ENCODE peak calls at places on chromosomes 13 and 19, in eight cellular contexts. T is lower lobe of right lung, Y is fibroblast of lung, M is AG04450, Z is tibial artery, W is WERI-Rb-1, K is GM12864, Q is cardiac fibroblast. I is an unnamed sample.

GRCh38 chr13:54078271-54078670 is 1049.7 kb downstream of the OLFM4 start:
- DNase-seq in T (no peak), Y (no peak), M (no peak), Z (no peak), W (no peak), K (no peak), Q (no peak), I (no peak)

GRCh38 chr13:57877596-57877995 is 246.1 kb downstream of the PCDH17 start:
- DNase-seq in T (no peak), Y (no peak), M (no peak), Z (no peak), W (no peak), K (no peak), Q (no peak), I (no peak)

GRCh38 chr19:35975608-35976214 is 19.3 kb upstream of the SDHAF1 start:
- DNase-seq in T (no peak), Y (peak; percentile 21), M (no peak), Z (no peak), W (no peak), K (no peak), Q (no peak), I (peak; percentile 9)

GRCh38 chr13:39963612-39964011 is 308.1 kb downstream of the COG6 start:
- DNase-seq in T (no peak), Y (no peak), M (no peak), Z (no peak), W (no peak), K (no peak), Q (no peak), I (no peak)

GRCh38 chr19:5259750-5260149 is 80.9 kb downstream of the PTPRS start:
- DNase-seq in T (no peak), Y (no peak), M (no peak), Z (no peak), W (no peak), K (no peak), Q (no peak), I (no peak)

GRCh38 chr13:83877901-83878300 is 4.4 kb downstream of the SLITRK1 start:
- DNase-seq in T (no peak), Y (no peak), M (no peak), Z (no peak), W (peak; percentile 77), K (no peak), Q (no peak), I (no peak)

GRCh38 chr13:101307181-101307701 is 109.1 kb downstream of the NALCN start:
- DNase-seq in T (no peak), Y (peak; percentile 61), M (peak; percentile 49), Z (no peak), W (no peak), K (no peak), Q (peak; percentile 52), I (peak; percentile 93)

GRCh38 chr19:52172347-52172746 is 926 bp upstream of the ZNF836 start:
- DNase-seq in T (no peak), Y (no peak), M (no peak), Z (no peak), W (no peak), K (no peak), Q (no peak), I (no peak)

GRCh38 chr13:23959231-23959862 is 62.0 kb upstream of the C1QTNF9B start:
- DNase-seq in T (no peak), Y (no peak), M (no peak), Z (no peak), W (no peak), K (no peak), Q (peak; percentile 31), I (peak; percentile 46)

GRCh38 chr13:66899955-66900354 is 330.2 kb downstream of the PCDH9 start:
- DNase-seq in T (no peak), Y (no peak), M (no peak), Z (no peak), W (no peak), K (no peak), Q (peak; percentile 13), I (no peak)

GRCh38 chr13:75685239-75685697 is 49.1 kb downstream of the LMO7 start:
- DNase-seq in T (no peak), Y (peak; percentile 81), M (peak; percentile 72), Z (no peak), W (no peak), K (no peak), Q (peak; percentile 76), I (peak; percentile 83)

GRCh38 chr13:92843549-92843948 is 383.1 kb upstream of the GPC6 start:
- DNase-seq in T (no peak), Y (peak; percentile 88), M (peak; percentile 4), Z (no peak), W (no peak), K (no peak), Q (peak; percentile 73), I (peak; percentile 71)

GRCh38 chr19:43467730-43468129 is 2.3 kb upstream of the LYPD3 start:
- DNase-seq in T (no peak), Y (peak; percentile 74), M (no peak), Z (no peak), W (no peak), K (no peak), Q (peak; percentile 46), I (peak; percentile 19)

GRCh38 chr19:52665047-52665446 is 26.9 kb upstream of the ZNF83 start:
- DNase-seq in T (no peak), Y (no peak), M (no peak), Z (no peak), W (peak; percentile 60), K (no peak), Q (no peak), I (no peak)

GRCh38 chr19:55041627-55042343 is 3.7 kb upstream of the GP6 start:
- DNase-seq in T (no peak), Y (no peak), M (no peak), Z (no peak), W (no peak), K (no peak), Q (no peak), I (no peak)

GRCh38 chr19:47427241-47428176 is 8.2 kb upstream of the MEIS3 start:
- DNase-seq in T (peak; percentile 69), Y (peak; percentile 36), M (no peak), Z (no peak), W (peak; percentile 87), K (no peak), Q (peak; percentile 58), I (peak; percentile 33)

GRCh38 chr13:99465454-99465853 is 35.8 kb upstream of the TM9SF2 start:
- DNase-seq in T (no peak), Y (no peak), M (no peak), Z (no peak), W (peak; percentile 46), K (no peak), Q (no peak), I (no peak)

GRCh38 chr19:1748703-1749341 is 4.5 kb upstream of the ONECUT3 start:
- DNase-seq in T (no peak), Y (no peak), M (no peak), Z (no peak), W (no peak), K (no peak), Q (no peak), I (no peak)
- H3K4me3 ChIP-seq in T (no peak overlapping the region), Y (no peak overlapping the region), M (no peak overlapping the region), Z (no peak overlapping the region), W (no peak overlapping the region), K (no peak overlapping the region), Q (no peak overlapping the region), I (no peak overlapping the region)

DNA sequence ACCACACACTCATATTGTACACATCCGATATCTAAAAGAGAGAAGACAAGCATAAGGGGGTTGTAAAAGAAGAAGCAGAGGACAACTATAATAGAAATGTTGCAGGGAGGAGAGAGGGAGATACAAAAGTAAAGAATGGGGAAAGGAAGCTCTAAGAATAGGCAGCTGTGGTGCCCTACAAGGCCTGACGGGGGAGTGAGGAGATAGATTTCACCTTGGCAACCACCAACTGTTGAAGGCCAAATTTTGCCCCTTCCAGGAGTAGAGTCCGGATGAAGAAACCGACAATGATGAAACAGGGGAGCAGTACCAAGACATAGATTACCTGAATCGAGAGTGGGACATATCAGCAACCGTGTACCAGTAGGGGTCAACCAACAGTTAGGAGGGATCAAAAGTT is 15.9 kb downstream of the SLC6A16 start:
- DNase-seq in T (no peak), Y (no peak), M (no peak), Z (no peak), W (no peak), K (no peak), Q (no peak), I (no peak)
- TF ChIP-seq CTCF in T (no peak), Y (no peak), M (no peak), Z (no peak), W (no peak), K (no peak), Q (no peak), I (no peak)

GRCh38 chr19:3879656-3880055 is 829 bp upstream of the ATCAY start:
- DNase-seq in T (no peak), Y (no peak), M (no peak), Z (no peak), W (no peak), K (no peak), Q (no peak), I (no peak)

GRCh38 chr19:3882041-3882384 is 1.5 kb downstream of the ATCAY start:
- DNase-seq in T (no peak), Y (no peak), M (no peak), Z (no peak), W (no peak), K (no peak), Q (no peak), I (no peak)

GRCh38 chr19:3880471-3881271 is at the start of gene ATCAY:
- DNase-seq in T (no peak), Y (no peak), M (no peak), Z (no peak), W (peak; percentile 91), K (no peak), Q (no peak), I (no peak)

DNA sequence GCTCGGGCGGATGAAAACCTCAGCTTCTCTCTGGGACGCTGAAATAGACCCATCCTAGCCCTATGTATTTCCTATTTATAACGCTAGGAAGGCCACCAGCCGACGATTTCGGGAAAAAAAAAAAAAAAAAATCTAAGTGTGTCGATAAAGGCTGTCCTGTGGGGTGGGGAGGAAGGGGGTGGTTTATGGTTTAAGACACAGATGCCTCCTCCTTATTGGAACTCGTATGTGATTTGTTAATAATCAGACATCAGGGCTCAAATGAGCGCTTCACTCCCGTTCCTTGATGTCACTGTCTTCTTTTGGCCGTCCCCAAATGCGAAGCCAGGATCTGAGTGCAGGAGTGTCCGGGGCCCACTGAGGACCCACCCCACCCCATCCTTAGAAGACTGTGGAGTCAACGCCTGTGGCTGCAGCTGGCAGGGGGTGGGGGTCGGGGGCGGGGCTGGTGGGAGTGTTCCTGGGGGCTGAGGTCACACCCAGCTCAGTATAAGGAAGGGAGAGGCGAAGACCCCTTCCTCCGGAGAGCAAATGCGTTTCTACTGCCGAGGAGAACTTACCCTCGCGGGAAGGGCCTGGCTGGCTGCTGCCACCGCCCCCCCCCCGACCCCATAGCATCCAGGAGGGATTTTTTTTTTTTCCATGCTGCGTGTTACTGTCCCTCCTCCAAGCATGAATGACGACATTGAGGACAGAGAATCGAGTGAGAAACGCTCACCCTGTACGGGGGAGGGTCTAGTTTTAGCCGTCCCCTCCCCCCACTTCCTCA is 971 bp downstream of the ATCAY start:
- DNase-seq in T (no peak), Y (no peak), M (no peak), Z (no peak), W (peak; percentile 41), K (no peak), Q (no peak), I (no peak)
- H3K4me3 ChIP-seq in T (no peak overlapping the region), Y (no peak overlapping the region), M (no peak overlapping the region), Z (no peak overlapping the region), W (peak overlapping the region; percentile 72), K (no peak overlapping the region), Q (no peak overlapping the region), I (no peak overlapping the region)

DNA sequence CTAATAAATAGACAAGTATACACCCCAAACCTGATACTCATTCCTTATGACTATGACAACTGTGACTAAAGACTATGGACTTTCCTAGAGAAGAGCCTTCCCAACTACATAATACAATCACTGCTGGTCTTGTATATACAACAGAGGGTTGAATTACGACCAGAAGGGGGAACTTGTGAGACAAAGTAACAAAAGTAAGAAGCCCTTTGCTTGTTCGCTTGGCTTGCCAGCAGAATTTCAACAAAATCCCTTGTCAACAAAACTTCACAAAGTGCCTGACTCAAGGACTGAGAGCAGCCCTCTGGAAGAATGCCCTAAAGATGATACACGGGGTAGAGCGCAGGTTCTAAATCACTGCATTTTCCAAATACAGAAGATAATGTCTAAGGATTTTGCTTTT is 99.4 kb downstream of the WASF3 start:
- DNase-seq in T (no peak), Y (peak; percentile 52), M (peak; percentile 68), Z (no peak), W (no peak), K (peak; percentile 3), Q (peak; percentile 56), I (peak; percentile 43)
- TF ChIP-seq CTCF in T (no peak), Y (peak; percentile 31), M (peak; percentile 66), Z (no peak), W (peak; percentile 44), K (no peak), Q (no peak), I (peak; percentile 30)